ENCODE peak calls at places on chromosomes 3 and 15, in seven cellular contexts. U, D, L, P, E, X and W are unnamed samples.

GRCh38 chr15:63832620-63833245 is 1.0 kb downstream of the HERC1 start:
- DNase-seq in D (no peak), L (peak), P (no peak), U (no peak), E (no peak), X (no peak), W (no peak)

GRCh38 chr3:161600185-161600584 is 103.6 kb downstream of the OTOL1 start:
- DNase-seq in U (no peak), P (peak), E (no peak), X (no peak), L (no peak), D (no peak), W (no peak)

GRCh38 chr3:102006812-102007485 is 157.6 kb downstream of the NFKBIZ start:
- DNase-seq in L (no peak), U (peak), X (no peak), D (no peak), E (peak), P (peak), W (no peak)

GRCh38 chr3:44359146-44359751 is 20.7 kb downstream of the TCAIM start:
- DNase-seq in X (no peak), P (no peak), E (no peak), L (peak), U (no peak), D (no peak), W (no peak)

GRCh38 chr3:59609967-59610366 is 560.1 kb upstream of the CFAP20DC start:
- DNase-seq in E (no peak), U (no peak), X (no peak), L (peak), D (no peak), P (no peak), W (no peak)

GRCh38 chr3:187567741-187568140 is 102.5 kb downstream of the SST start:
- DNase-seq in X (no peak), E (no peak), D (no peak), L (no peak), P (no peak), U (peak), W (peak)

GRCh38 chr15:57031605-57032004 is 113.2 kb downstream of the TCF12 start:
- DNase-seq in E (no peak), D (peak), X (peak), U (no peak), P (no peak), L (no peak), W (peak)

GRCh38 chr15:60358935-60359672 is 38.7 kb downstream of the ANXA2 start:
- DNase-seq in P (no peak), D (no peak), U (peak), L (no peak), X (no peak), E (peak), W (no peak)

GRCh38 chr3:128991355-128991895 is 2.5 kb downstream of the CFAP92 start:
- DNase-seq in L (no peak), E (no peak), U (no peak), D (no peak), X (no peak), P (no peak), W (no peak)

GRCh38 chr3:7536921-7537320 is 676.0 kb downstream of the GRM7 start:
- DNase-seq in P (no peak), U (no peak), X (no peak), E (no peak), L (no peak), D (no peak), W (no peak)

GRCh38 chr3:197256836-197257444 is 41.5 kb downstream of the DLG1 start:
- DNase-seq in D (no peak), P (peak), E (peak), U (peak), X (peak), L (peak), W (no peak)

GRCh38 chr3:195708626-195709481 is 11.9 kb upstream of the MUC20 start:
- DNase-seq in X (no peak), D (no peak), L (no peak), E (no peak), P (no peak), U (no peak), W (no peak)

GRCh38 chr3:104825116-104825515 is 541.6 kb upstream of the ALCAM start:
- DNase-seq in E (no peak), U (no peak), L (no peak), X (peak), P (no peak), D (no peak), W (no peak)

GRCh38 chr15:90979582-90979981 is 14.8 kb downstream of the PRC1 start:
- DNase-seq in U (no peak), D (no peak), L (no peak), E (no peak), P (no peak), X (no peak), W (no peak)